ENCODE peak calls at places on chromosomes 5 and 9, in five cellular contexts. W, B, Y, A and I are unnamed samples.

GRCh38 chr5:103862398-103862797 is 299.8 kb upstream of the NUDT12 start:
- DNase-seq in Y (no peak), W (peak), A (no peak), B (no peak), I (no peak)

GRCh38 chr5:132211787-132212186 is 15.9 kb downstream of the P4HA2 start:
- DNase-seq in W (peak), A (no peak), B (no peak), Y (no peak), I (no peak)

GRCh38 chr5:9712506-9713285 is 82.5 kb upstream of the TAS2R1 start:
- DNase-seq in B (no peak), W (no peak), Y (no peak), A (no peak), I (peak)

GRCh38 chr5:25027016-25027415 is 382.2 kb upstream of the CDH10 start:
- DNase-seq in B (no peak), W (no peak), Y (no peak), A (no peak), I (no peak)

GRCh38 chr5:74950836-74951515 is 84.8 kb upstream of the FAM169A start:
- DNase-seq in W (no peak), A (no peak), B (no peak), Y (no peak), I (no peak)

GRCh38 chr5:65874241-65874640 is 52.1 kb upstream of the ERBIN start:
- DNase-seq in Y (no peak), W (no peak), A (no peak), B (no peak), I (no peak)

GRCh38 chr5:51002368-51002767 is 335.9 kb downstream of the PARP8 start:
- DNase-seq in A (no peak), Y (no peak), B (no peak), W (no peak), I (no peak)

GRCh38 chr9:9754186-9754585 is 858.6 kb downstream of the PTPRD start:
- DNase-seq in Y (no peak), A (no peak), B (no peak), W (no peak), I (no peak)

GRCh38 chr5:138282918-138283742 is 8.7 kb upstream of the GFRA3 start:
- DNase-seq in Y (peak), B (peak), W (peak), A (no peak), I (peak)

GRCh38 chr5:180423598-180423997 is 70.5 kb upstream of the GFPT2 start:
- DNase-seq in W (no peak), Y (no peak), A (no peak), B (no peak), I (no peak)

GRCh38 chr5:35859101-35859661 is 2.5 kb downstream of the IL7R start:
- DNase-seq in Y (no peak), W (peak), B (no peak), A (peak), I (no peak)

GRCh38 chr5:170357853-170358497 is 31.2 kb downstream of the KCNMB1 start:
- DNase-seq in W (no peak), Y (peak), B (no peak), A (no peak), I (peak)

GRCh38 chr9:15834541-15834940 is 281.7 kb downstream of the CCDC171 start:
- DNase-seq in Y (no peak), A (no peak), W (peak), B (peak), I (no peak)

GRCh38 chr5:139658928-139659667 is 10.9 kb downstream of the CXXC5 start:
- DNase-seq in A (no peak), Y (peak), B (no peak), W (peak), I (no peak)

GRCh38 chr9:86652696-86653095 is 294.6 kb downstream of the GAS1 start:
- DNase-seq in W (peak), Y (no peak), B (no peak), A (no peak), I (no peak)

GRCh38 chr5:91383956-91384300 is 811 bp upstream of the ARRDC3 start:
- DNase-seq in B (peak), Y (no peak), A (no peak), W (peak), I (peak)

GRCh38 chr9:20722221-20722620 is 38.2 kb downstream of the FOCAD start:
- DNase-seq in Y (no peak), A (no peak), B (no peak), W (no peak), I (peak)

GRCh38 chr9:1005043-1005667 is 28.7 kb downstream of the DMRT3 start:
- DNase-seq in B (peak), A (no peak), Y (no peak), W (peak), I (peak)

GRCh38 chr9:36987891-36988290 is 46.2 kb downstream of the PAX5 start:
- DNase-seq in A (no peak), B (no peak), Y (peak), W (no peak), I (no peak)

GRCh38 chr5:36276864-36277263 is 24.8 kb downstream of the RANBP3L start:
- DNase-seq in B (peak), W (no peak), Y (no peak), A (no peak), I (no peak)

GRCh38 chr5:178143901-178144300 is 9.8 kb downstream of the NHP2 start:
- DNase-seq in B (no peak), W (no peak), Y (no peak), A (no peak), I (no peak)

GRCh38 chr5:79971156-79971555 is 19.9 kb downstream of the MTX3 start:
- DNase-seq in Y (no peak), A (no peak), W (no peak), B (no peak), I (no peak)

GRCh38 chr9:81861644-81862043 is 66.6 kb upstream of the SPATA31D4 start:
- DNase-seq in W (no peak), Y (no peak), A (no peak), B (no peak), I (no peak)

GRCh38 chr9:135888766-135889394 is 18.5 kb downstream of the CAMSAP1 start:
- DNase-seq in B (peak), W (no peak), Y (no peak), A (no peak), I (no peak)